ENCODE peak calls at places on chromosomes 11 and 22, in six cellular contexts. R, W, N, G, B and P are unnamed samples.
A peak's percentile ranks its signal among the peaks of the same experiment; 100 is the strongest.

GRCh38 chr22:37544955-37545702 is 15.2 kb upstream of the CDC42EP1 start:
- DNase-seq in G (peak; percentile 53), B (peak; percentile 66), W (peak; percentile 80), N (peak; percentile 94), R (peak; percentile 88), P (peak; percentile 74)

GRCh38 chr11:67507242-67507890 is 596 bp downstream of the CDK2AP2 start:
- DNase-seq in R (no peak), G (peak; percentile 48), W (peak; percentile 83), B (no peak), N (peak; percentile 93), P (peak; percentile 79)

GRCh38 chr22:30635273-30636225 is at the start of gene SLC35E4:
- DNase-seq in N (peak; percentile 94), B (peak; percentile 93), W (peak; percentile 93), R (peak; percentile 97), G (peak; percentile 91), P (peak; percentile 93)

GRCh38 chr11:61626580-61627380 is 45.9 kb upstream of the SYT7 start:
- DNase-seq in N (peak; percentile 79), W (peak; percentile 27), R (peak; percentile 87), G (no peak), B (peak; percentile 91), P (peak; percentile 64)

GRCh38 chr11:62999649-63000048 is 14.9 kb upstream of the SLC22A6 start:
- DNase-seq in N (no peak), W (no peak), G (no peak), B (no peak), R (no peak), P (no peak)

GRCh38 chr22:25068701-25069100 is 116.2 kb downstream of the KIAA1671 start:
- DNase-seq in W (no peak), R (no peak), G (no peak), B (no peak), N (no peak), P (no peak)

GRCh38 chr11:47711225-47711624 is 3.9 kb downstream of the AGBL2 start:
- DNase-seq in R (no peak), B (no peak), W (no peak), N (peak; percentile 62), G (no peak), P (no peak)

GRCh38 chr22:30047364-30047738 is 32.9 kb upstream of the HORMAD2 start:
- DNase-seq in R (no peak), N (peak; percentile 72), G (no peak), W (peak; percentile 17), B (no peak), P (peak; percentile 59)

GRCh38 chr11:57527056-57527631 is 3.4 kb downstream of the TIMM10 start:
- DNase-seq in G (peak; percentile 43), B (peak; percentile 78), W (peak; percentile 73), N (peak; percentile 87), R (no peak), P (peak; percentile 78)

GRCh38 chr11:98260983-98261382 is 759.8 kb upstream of the CNTN5 start:
- DNase-seq in R (no peak), B (no peak), N (no peak), W (peak; percentile 9), G (no peak), P (peak; percentile 5)

GRCh38 chr11:107043242-107043991 is 25.1 kb upstream of the GUCY1A2 start:
- DNase-seq in B (no peak), R (no peak), W (peak; percentile 98), N (no peak), G (peak; percentile 69), P (peak; percentile 98)

GRCh38 chr22:46462726-46463371 is 74.6 kb downstream of the CELSR1 start:
- DNase-seq in R (no peak), B (no peak), N (no peak), W (peak; percentile 69), G (peak; percentile 28), P (peak; percentile 29)

GRCh38 chr11:1503708-1504104 is 17.1 kb upstream of the MOB2 start:
- DNase-seq in B (no peak), W (no peak), G (no peak), N (no peak), R (peak; percentile 76), P (no peak)

GRCh38 chr22:40107244-40107643 is 70.5 kb upstream of the TNRC6B start:
- DNase-seq in N (no peak), R (no peak), W (peak; percentile 13), G (no peak), B (no peak), P (peak; percentile 22)

GRCh38 chr11:3162410-3163240 is 2.5 kb downstream of the OSBPL5 start:
- DNase-seq in W (no peak), G (no peak), B (no peak), N (no peak), R (peak; percentile 55), P (no peak)

GRCh38 chr11:79940165-79940564 is 499.3 kb upstream of the TENM4 start:
- DNase-seq in W (peak; percentile 3), N (peak; percentile 17), B (no peak), R (no peak), G (no peak), P (no peak)

GRCh38 chr22:26853071-26853470 is 195.7 kb downstream of the MIAT start:
- DNase-seq in N (no peak), R (no peak), B (no peak), W (no peak), G (no peak), P (no peak)

GRCh38 chr22:37601540-37602442 is 6.8 kb upstream of the GGA1 start:
- DNase-seq in W (peak; percentile 35), B (peak; percentile 89), N (peak; percentile 97), G (peak; percentile 65), R (no peak), P (peak; percentile 66)

GRCh38 chr11:76903325-76903724 is 42.6 kb downstream of the ACER3 start:
- DNase-seq in W (no peak), B (no peak), G (no peak), N (peak; percentile 92), R (no peak), P (no peak)
- H3K4me3 ChIP-seq in W (no peak overlapping the region), B (no peak overlapping the region), G (no peak overlapping the region), N (peak overlapping the region; percentile 39), R (no peak overlapping the region), P (no peak overlapping the region)

GRCh38 chr11:120563698-120564572 is 52.4 kb downstream of the GRIK4 start:
- DNase-seq in W (no peak), R (no peak), N (peak; percentile 83), G (no peak), B (peak; percentile 42), P (peak; percentile 41)

GRCh38 chr11:120565436-120566155 is 54.0 kb downstream of the GRIK4 start:
- DNase-seq in W (peak; percentile 27), N (no peak), R (no peak), B (no peak), G (no peak), P (peak; percentile 25)

GRCh38 chr11:120566176-120566575 is 54.6 kb downstream of the GRIK4 start:
- DNase-seq in N (no peak), R (no peak), B (no peak), G (no peak), W (peak; percentile 47), P (peak; percentile 47)

GRCh38 chr11:120562806-120563425 is 51.4 kb downstream of the GRIK4 start:
- DNase-seq in B (no peak), G (no peak), R (no peak), W (no peak), N (no peak), P (no peak)

DNA sequence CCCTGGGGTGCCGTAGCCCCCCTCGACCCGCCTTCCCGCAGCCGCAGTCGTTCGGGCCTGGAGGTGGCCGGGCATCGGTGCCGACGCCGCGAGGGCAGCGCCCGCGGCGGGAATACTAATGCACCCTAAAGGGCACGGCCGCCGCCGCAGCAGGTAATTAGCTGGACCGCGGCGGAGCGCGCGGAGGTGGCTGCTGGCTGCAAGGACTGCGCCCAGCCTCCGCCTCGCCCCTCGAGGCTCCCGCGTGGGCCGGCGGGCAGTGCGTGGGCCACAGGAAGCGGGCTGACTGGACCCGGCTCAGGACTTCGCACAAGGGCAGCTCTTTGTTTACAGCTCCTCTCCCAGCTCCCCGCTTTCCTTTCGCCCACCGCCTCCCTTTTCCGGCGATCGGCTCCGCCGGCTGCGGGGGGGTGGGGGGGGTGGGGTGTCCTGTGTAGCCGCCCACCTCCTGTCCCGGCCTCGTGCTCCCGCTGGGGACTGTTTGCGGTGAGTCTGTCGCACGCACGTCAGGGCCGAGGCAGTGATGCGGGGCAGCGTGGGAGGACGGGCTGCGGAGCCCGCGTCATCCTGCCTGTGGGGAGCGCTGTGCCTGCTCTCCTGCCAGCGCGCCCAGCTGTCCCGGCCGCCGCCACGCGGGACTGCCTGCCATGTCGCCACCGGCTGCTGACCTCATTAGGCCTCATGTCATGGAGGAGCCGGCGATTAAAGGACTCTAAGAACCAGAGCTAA is 53.2 kb downstream of the GRIK4 start:
- DNase-seq in B (peak; percentile 57), N (peak; percentile 46), G (peak; percentile 38), W (peak; percentile 45), R (no peak), P (peak; percentile 31)
- TF ChIP-seq CTCF in B (peak; percentile 16), N (no peak), G (peak; percentile 29), W (no peak), R (peak; percentile 15), P (peak; percentile 26)

DNA sequence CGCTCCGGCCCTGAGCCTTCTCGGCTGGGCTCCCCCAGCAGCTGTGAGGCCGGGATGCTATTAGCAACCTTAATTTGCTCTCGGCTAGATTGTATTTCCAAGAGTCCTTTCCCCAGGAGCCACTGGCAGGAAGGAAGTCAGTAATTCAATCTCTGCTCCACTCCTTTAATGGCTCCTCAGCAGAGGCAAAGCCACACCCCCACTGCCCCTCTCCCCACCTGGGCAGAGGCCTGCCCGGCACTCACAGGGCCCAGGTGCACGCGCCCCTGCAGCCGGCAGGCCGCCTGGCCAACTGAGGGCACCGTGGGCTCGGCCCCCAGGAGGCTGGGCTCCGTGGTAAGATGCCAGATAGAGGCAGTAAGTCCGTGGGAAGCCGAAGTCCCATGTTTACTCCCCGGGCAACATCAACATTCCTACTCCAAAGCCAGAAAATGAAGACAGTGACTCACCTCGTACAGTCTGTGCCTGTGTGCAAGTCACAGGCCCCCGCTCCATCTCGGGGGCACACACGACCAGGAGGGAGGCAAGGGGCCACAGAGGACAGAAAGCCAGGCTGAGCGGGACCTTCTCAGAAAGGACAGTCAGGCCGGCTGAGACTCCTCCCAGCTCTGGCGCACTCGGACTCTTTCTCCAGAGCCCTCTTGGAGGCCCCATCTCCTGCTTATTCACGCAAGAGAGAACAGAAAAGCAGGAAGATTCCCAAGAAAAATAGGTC is 5.1 kb downstream of the IGSF9B start:
- DNase-seq in W (peak; percentile 22), R (no peak), G (peak; percentile 11), N (peak; percentile 74), B (no peak), P (peak; percentile 13)
- H3K4me3 ChIP-seq in W (peak overlapping the region; percentile 13), R (no peak overlapping the region), G (no peak overlapping the region), N (peak overlapping the region; percentile 45), B (no peak overlapping the region), P (no peak overlapping the region)

GRCh38 chr11:119338318-119338890 is 2.3 kb downstream of the C1QTNF5 start:
- DNase-seq in G (peak; percentile 60), N (peak; percentile 92), W (peak; percentile 76), B (peak; percentile 88), R (peak; percentile 78), P (peak; percentile 76)
- TF ChIP-seq CTCF in G (peak; percentile 85), N (peak; percentile 94), W (peak; percentile 85), B (peak; percentile 94), R (peak; percentile 71), P (peak; percentile 87)